ENCODE peak calls at places on chromosome 20, in eight cellular contexts. C is CD4-positive, alpha-beta T cell; Y is astrocyte; X is K562; A is Peyer's patch; V is CD8-positive, alpha-beta T cell; N is WTC11; F is stomach. I is an unnamed sample.
A peak's percentile ranks its signal among the peaks of the same experiment; 100 is the strongest.

GRCh38 chr20:11509776-11510175 is 407.9 kb upstream of the BTBD3 start:
- DNase-seq in C (no peak), Y (no peak), X (no peak), A (no peak), V (no peak), N (no peak), F (no peak), I (no peak)

GRCh38 chr20:44500221-44500620 is 21.6 kb downstream of the SERINC3 start:
- DNase-seq in C (no peak), Y (no peak), X (no peak), A (no peak), V (no peak), N (no peak), F (no peak), I (no peak)

GRCh38 chr20:48051810-48052491 is 266.7 kb upstream of the SULF2 start:
- DNase-seq in C (no peak), Y (peak; percentile 86), X (no peak), A (no peak), V (no peak), N (no peak), F (no peak), I (no peak)

GRCh38 chr20:62051166-62051900 is 14.3 kb downstream of the TAF4 start:
- DNase-seq in C (no peak), Y (no peak), X (no peak), A (no peak), V (no peak), N (peak; percentile 9), F (no peak), I (no peak)

GRCh38 chr20:19460386-19460785 is 247.9 kb downstream of the SLC24A3 start:
- DNase-seq in C (no peak), Y (peak; percentile 23), X (no peak), A (no peak), V (no peak), N (no peak), F (no peak), I (no peak)

GRCh38 chr20:59829415-59830106 is 103.9 kb downstream of the SYCP2 start:
- DNase-seq in C (no peak), Y (no peak), X (no peak), A (no peak), V (no peak), N (no peak), F (no peak), I (no peak)

GRCh38 chr20:61350500-61351250 is 98.6 kb downstream of the CDH4 start:
- DNase-seq in C (no peak), Y (no peak), X (no peak), A (no peak), V (no peak), N (no peak), F (no peak), I (no peak)

GRCh38 chr20:44738779-44739477 is 6.7 kb upstream of the KCNK15 start:
- DNase-seq in C (no peak), Y (peak; percentile 56), X (peak; percentile 88), A (peak; percentile 70), V (no peak), N (peak; percentile 56), F (peak; percentile 79), I (no peak)

GRCh38 chr20:20712004-20712473 is 405 bp downstream of the RALGAPA2 start:
- DNase-seq in C (peak; percentile 35), Y (no peak), X (no peak), A (peak; percentile 60), V (no peak), N (peak; percentile 36), F (peak; percentile 53), I (no peak)

GRCh38 chr20:2387180-2387577 is 6.5 kb downstream of the TGM6 start:
- DNase-seq in C (no peak), Y (no peak), X (peak; percentile 63), A (peak; percentile 55), V (no peak), N (peak; percentile 73), F (no peak), I (no peak)

GRCh38 chr20:18805881-18806280 is 7.7 kb upstream of the SCP2D1 start:
- DNase-seq in C (no peak), Y (no peak), X (no peak), A (no peak), V (no peak), N (no peak), F (no peak), I (no peak)

GRCh38 chr20:60101894-60102281 is 143.7 kb downstream of the CDH26 start:
- DNase-seq in C (no peak), Y (no peak), X (no peak), A (no peak), V (no peak), N (no peak), F (no peak), I (no peak)

GRCh38 chr20:43916073-43916874 is 1.6 kb downstream of the TOX2 start:
- DNase-seq in C (no peak), Y (no peak), X (no peak), A (no peak), V (no peak), N (peak; percentile 31), F (no peak), I (peak; percentile 29)

GRCh38 chr20:3890410-3890751 is 1.2 kb downstream of the PANK2 start:
- DNase-seq in C (no peak), Y (peak; percentile 40), X (no peak), A (peak; percentile 44), V (no peak), N (no peak), F (no peak), I (no peak)

GRCh38 chr20:3890999-3891929 is 2.1 kb downstream of the PANK2 start:
- DNase-seq in C (no peak), Y (no peak), X (no peak), A (peak; percentile 41), V (no peak), N (no peak), F (no peak), I (no peak)

GRCh38 chr20:3889489-3890409 is 562 bp downstream of the PANK2 start:
- DNase-seq in C (peak; percentile 51), Y (no peak), X (peak; percentile 65), A (peak; percentile 69), V (peak; percentile 38), N (peak; percentile 26), F (peak; percentile 40), I (no peak)

GRCh38 chr20:3887870-3888614 is 1.1 kb upstream of the PANK2 start:
- DNase-seq in C (no peak), Y (peak; percentile 42), X (no peak), A (no peak), V (no peak), N (no peak), F (no peak), I (no peak)

DNA sequence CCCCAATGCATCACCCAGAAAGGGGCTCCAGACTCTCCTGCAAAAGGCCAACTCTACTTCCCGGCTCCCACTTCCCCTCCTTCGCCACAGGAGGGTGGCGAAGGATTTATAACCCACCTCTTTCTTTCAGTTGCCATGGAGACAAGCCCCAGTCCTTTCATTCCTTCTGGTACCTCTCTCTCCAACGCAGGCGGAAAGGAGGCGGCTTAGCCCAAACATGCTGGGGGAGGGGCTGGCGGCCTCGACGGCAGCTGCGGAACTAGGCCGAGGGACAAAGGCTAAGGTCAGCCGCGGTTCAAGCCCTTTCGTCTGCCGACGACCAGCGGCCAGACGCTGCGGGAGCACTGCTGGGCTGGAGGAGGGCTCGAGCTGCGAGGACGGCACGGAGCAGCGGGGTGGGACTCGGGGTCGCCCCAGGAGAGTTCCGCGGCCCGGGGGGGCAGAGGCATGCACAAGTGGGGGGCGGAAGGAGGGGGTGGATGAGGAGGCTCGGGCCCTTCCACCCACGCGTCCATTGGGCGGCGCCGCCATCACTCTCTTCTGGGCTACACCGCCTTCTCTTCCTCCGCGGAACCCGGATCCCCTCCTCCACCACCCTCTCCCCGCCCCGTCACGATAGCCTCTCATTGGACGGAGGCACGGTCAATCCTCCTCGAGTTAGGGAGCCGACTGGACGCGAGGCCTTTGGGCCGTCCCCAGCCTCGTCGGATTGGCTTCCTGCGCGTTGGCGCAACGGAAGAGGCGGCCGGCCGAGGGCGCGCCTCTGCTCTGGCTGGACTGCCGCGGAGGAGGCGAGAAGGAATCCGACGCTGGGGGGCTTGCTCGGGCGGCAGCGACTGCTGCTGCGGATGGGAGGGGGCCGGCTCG is at the start of gene PANK2:
- DNase-seq in C (peak; percentile 97), Y (peak; percentile 98), X (peak; percentile 98), A (peak; percentile 100), V (peak; percentile 97), N (peak; percentile 100), F (peak; percentile 99), I (peak; percentile 98)
- TF ChIP-seq CTCF in C (no peak), Y (peak; percentile 36), X (peak; percentile 59), A (no peak), V (no peak), N (no peak), F (peak; percentile 39), I (no peak)

GRCh38 chr20:39849664-39850063 is 839.4 kb downstream of the MAFB start:
- DNase-seq in C (no peak), Y (peak; percentile 93), X (no peak), A (peak; percentile 50), V (no peak), N (no peak), F (peak; percentile 28), I (no peak)
- TF ChIP-seq CTCF in C (no peak), Y (no peak), X (no peak), A (no peak), V (no peak), N (no peak), F (no peak), I (no peak)

GRCh38 chr20:24297928-24298327 is 171.5 kb upstream of the SYNDIG1 start:
- DNase-seq in C (no peak), Y (no peak), X (no peak), A (no peak), V (no peak), N (no peak), F (no peak), I (no peak)

GRCh38 chr20:24305366-24305765 is 164.1 kb upstream of the SYNDIG1 start:
- DNase-seq in C (no peak), Y (no peak), X (no peak), A (no peak), V (no peak), N (no peak), F (no peak), I (no peak)

DNA sequence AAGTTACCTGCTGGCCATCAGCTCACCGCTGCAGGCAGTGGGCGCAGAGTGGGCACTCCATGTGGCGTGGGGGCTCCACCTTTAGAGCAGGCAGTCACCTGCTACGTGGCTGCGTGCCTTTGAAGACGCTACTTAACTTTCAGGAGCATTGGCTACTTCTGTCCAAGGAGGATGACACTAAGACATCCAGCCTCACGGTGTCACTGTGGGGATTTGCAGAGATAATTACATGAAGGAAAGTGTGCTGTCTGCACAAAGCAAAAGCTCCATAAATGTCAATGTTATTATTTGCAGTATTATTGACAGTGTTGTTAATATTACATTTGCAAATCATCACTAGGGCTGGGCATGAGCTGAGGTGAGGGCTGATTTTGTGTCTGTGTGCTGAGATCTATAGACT is 166.0 kb upstream of the SYNDIG1 start:
- DNase-seq in C (no peak), Y (no peak), X (no peak), A (no peak), V (no peak), N (no peak), F (no peak), I (no peak)
- TF ChIP-seq CTCF in C (no peak), Y (no peak), X (no peak), A (no peak), V (no peak), N (no peak), F (no peak), I (no peak)

DNA sequence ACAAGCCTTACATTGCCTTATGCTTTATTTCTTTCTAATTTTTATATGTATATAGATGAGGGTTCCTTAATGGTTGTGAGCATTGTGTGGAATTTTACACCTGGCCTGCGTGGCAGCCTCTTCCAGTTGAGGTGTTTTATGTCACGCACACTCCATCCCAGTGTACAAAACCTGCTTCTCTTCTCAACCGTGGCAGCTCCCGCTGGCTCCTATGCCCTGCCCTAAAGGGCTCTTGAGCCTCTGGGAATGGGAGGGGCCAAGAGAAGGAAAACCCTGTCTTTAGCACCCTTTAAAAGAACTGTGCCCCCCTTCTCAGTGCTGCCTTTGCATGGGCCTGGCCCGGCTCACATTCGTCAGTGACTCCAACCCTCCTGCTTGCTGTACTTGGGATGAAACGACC is 4.3 kb upstream of the DNAJC5 start:
- DNase-seq in C (no peak), Y (no peak), X (no peak), A (no peak), V (no peak), N (no peak), F (no peak), I (no peak)
- TF ChIP-seq CTCF in C (no peak), Y (no peak), X (no peak), A (no peak), V (no peak), N (no peak), F (no peak), I (no peak)

I was measured in CD14-positive monocyte.